ENCODE peak calls at places on chromosomes 5 and 9, in four cellular contexts. D is K562, F is endothelial cell of umbilical vein, P is HepG2. O is an unnamed sample.

GRCh38 chr5:149940077-149940574 is 4.5 kb downstream of the PDE6A start:
- DNase-seq in D (no peak), P (no peak), F (no peak), O (no peak)

GRCh38 chr5:90878549-90879196 is 320.1 kb downstream of the ADGRV1 start:
- DNase-seq in F (peak), P (no peak), D (no peak), O (no peak)

GRCh38 chr9:93039976-93040375 is 18.5 kb upstream of the SUSD3 start:
- DNase-seq in P (no peak), D (no peak), F (no peak), O (no peak)

GRCh38 chr5:137575847-137576246 is 76.7 kb upstream of the SPOCK1 start:
- DNase-seq in F (peak), D (no peak), P (no peak), O (no peak)

GRCh38 chr9:93123561-93124283 is 10.3 kb downstream of the NINJ1 start:
- DNase-seq in F (no peak), D (no peak), P (no peak), O (no peak)

GRCh38 chr5:178163772-178164735 is 10.4 kb upstream of the NHP2 start:
- DNase-seq in F (peak), D (peak), P (peak), O (peak)

GRCh38 chr5:134432677-134433359 is 21.1 kb upstream of the CDKN2AIPNL start:
- DNase-seq in F (no peak), P (no peak), D (no peak), O (no peak)

GRCh38 chr9:5442400-5443011 is 4.8 kb upstream of the PLGRKT start:
- DNase-seq in P (peak), F (peak), D (peak), O (peak)

GRCh38 chr5:135881244-135881643 is 14.4 kb downstream of the IL9 start:
- DNase-seq in D (no peak), F (no peak), P (no peak), O (no peak)

GRCh38 chr9:95772320-95773060 is 103.0 kb upstream of the ERCC6L2 start:
- DNase-seq in D (no peak), F (no peak), P (peak), O (no peak)

GRCh38 chr9:114225534-114226288 is 70.4 kb downstream of the COL27A1 start:
- DNase-seq in D (no peak), P (no peak), F (peak), O (no peak)

GRCh38 chr9:74056023-74056422 is 441.1 kb upstream of the RORB start:
- DNase-seq in F (no peak), D (no peak), P (no peak), O (no peak)

GRCh38 chr5:45089870-45090269 is 281.1 kb downstream of the MRPS30 start:
- DNase-seq in P (no peak), D (no peak), F (no peak), O (no peak)

GRCh38 chr9:116389546-116390305 is 236.1 kb downstream of the PAPPA start:
- DNase-seq in F (no peak), D (no peak), P (no peak), O (no peak)

GRCh38 chr5:10456583-10457562 is 15.2 kb downstream of the ROPN1L start:
- DNase-seq in P (no peak), F (peak), D (no peak), O (no peak)

GRCh38 chr5:134647750-134648424 is 698 bp upstream of the SEC24A start:
- DNase-seq in D (no peak), P (peak), F (no peak), O (no peak)

GRCh38 chr9:130955947-130956621 is 17.0 kb upstream of the FIBCD1 start:
- DNase-seq in P (no peak), F (no peak), D (peak), O (no peak)

GRCh38 chr5:159886312-159886711 is 30.0 kb upstream of the ADRA1B start:
- DNase-seq in D (no peak), P (no peak), F (no peak), O (no peak)

GRCh38 chr9:94990897-94991561 is 264.5 kb downstream of the AOPEP start:
- DNase-seq in F (no peak), P (peak), D (no peak), O (peak)

GRCh38 chr9:107827304-107827703 is 337.7 kb upstream of the KLF4 start:
- DNase-seq in F (no peak), D (no peak), P (no peak), O (no peak)

GRCh38 chr9:137589441-137590122 is 730 bp downstream of the ZMYND19 start:
- DNase-seq in F (peak), P (no peak), D (peak), O (no peak)

GRCh38 chr5:179244051-179244450 is 101.2 kb downstream of the ADAMTS2 start:
- DNase-seq in P (no peak), D (no peak), F (no peak), O (no peak)

GRCh38 chr9:100598641-100599145 is 20.8 kb downstream of the CAVIN4 start:
- DNase-seq in F (peak), D (peak), P (peak), O (peak)

GRCh38 chr5:132812949-132813598 is at the start of gene SOWAHA:
- DNase-seq in F (no peak), P (no peak), D (no peak), O (no peak)

GRCh38 chr5:135465391-135466122 is 13.4 kb upstream of the TIFAB start:
- DNase-seq in F (no peak), D (no peak), P (no peak), O (no peak)

GRCh38 chr9:89410709-89411111 is 87.2 kb downstream of the SEMA4D start:
- DNase-seq in P (no peak), D (no peak), F (no peak), O (no peak)

DNA sequence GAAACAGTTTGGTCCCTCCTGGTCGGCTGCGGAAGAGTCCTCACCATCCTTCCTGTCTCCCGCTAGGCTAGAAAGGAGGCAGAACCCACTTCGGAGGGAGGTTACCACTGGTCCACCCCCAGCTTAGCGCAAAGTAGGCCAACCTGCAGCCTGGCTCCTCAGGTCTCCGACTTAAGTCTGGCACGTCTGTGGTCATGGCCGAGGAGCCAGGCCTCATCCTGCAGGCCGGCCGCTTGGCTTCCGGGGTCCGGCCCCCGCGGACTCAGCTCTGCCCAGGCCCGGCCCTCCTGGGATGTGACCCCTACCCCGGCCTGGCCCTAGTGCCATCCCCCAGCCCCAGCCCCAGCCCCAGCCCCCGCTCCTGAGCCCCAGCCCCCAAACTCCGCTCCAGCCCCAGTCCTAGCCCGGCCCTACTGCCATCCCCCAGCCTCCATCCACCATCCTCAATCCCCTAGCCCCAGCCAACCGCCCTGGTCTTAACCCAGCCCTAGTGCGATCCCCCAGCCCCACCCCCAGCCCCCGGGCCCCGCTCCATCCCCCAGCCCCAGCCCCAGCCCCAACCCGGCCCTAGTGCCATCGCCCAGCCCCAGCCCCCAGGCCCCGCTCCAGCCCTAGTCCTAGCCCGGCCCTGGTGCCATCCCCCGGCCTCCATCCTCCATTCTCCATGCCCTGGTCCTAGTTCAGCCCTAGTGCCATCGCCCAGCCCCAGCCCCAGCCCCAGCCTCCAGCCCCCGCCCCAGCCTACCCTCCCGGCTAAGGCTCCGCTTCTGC is 588 bp downstream of the TOR1A start:
- DNase-seq in F (peak), D (peak), P (no peak), O (peak)
- TF ChIP-seq MYC in F (no peak), D (no peak), P (peak), O (no peak)

DNA sequence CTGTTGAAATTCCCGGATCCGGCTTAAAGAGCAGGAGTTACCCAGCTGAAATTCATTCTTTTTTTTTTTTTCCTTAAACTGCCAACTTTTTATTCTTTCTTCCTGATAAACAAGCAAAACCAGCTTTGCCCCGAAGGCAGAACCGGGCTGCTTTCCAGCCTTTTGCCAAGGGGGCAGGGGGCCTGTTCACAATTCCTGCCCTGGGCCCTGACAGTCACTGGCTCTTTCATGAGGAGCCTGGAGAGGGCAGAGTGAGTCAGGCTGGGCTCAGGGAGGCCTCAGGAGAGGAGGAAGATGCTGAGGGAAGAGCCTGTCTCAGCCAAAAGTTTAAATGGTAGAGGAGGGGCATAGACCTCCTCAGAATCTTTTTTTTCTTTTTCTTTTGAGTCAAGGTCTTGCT is 4.8 kb downstream of the GLIPR2 start:
- DNase-seq in P (no peak), F (no peak), D (no peak), O (peak)
- TF ChIP-seq JUN in P (no peak), F (no peak), D (no peak), O (no peak)

GRCh38 chr5:61675015-61675692 is 343.1 kb downstream of the ZSWIM6 start:
- DNase-seq in F (no peak), D (no peak), P (peak), O (no peak)
- TF ChIP-seq MYC in F (no peak), D (no peak), P (no peak), O (no peak)

DNA sequence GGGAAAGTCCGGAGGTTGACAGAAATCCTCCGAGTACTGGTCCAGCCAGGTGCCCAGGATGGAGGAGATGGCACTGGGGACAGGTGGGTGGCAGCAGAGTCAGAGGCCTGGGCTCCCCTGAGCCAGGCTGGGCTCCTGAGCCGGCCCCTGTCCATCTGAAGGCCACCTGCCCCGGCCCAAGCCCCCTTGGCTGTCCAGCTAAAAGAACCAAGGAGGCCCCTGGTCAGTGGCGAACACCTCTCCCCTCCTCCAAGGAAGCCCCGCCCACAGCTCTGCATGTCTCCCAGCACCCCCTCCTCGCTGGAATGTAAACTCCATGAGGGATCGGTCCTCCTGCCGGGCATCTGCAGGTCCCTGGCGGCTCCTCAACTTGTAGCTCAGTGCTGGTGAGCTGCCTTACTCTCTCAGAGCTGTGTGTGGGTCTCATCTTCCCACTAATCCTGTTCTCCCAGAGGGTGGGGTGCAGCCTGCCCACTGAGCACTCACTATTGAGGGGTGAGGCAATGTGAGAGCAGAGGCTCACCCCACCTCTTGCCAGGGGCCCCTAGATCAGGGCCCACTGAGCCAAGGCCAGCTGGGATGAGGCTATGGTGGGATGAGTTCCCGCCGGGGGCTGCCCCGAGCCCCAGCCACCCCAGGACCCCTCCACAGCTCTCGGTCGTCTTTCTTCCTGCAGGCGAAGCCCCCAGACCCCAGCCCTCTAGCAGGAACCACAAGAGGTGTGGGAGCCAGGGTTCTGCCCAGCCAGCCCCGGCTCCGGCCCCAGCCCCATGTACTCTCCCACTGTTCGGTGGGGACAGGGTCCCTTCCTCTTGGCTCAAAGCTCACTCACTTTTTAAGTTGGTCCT is 12.0 kb downstream of the RALGDS start:
- DNase-seq in D (no peak), P (no peak), F (no peak), O (no peak)
- TF ChIP-seq JUN in D (no peak), P (no peak), F (no peak), O (no peak)

DNA sequence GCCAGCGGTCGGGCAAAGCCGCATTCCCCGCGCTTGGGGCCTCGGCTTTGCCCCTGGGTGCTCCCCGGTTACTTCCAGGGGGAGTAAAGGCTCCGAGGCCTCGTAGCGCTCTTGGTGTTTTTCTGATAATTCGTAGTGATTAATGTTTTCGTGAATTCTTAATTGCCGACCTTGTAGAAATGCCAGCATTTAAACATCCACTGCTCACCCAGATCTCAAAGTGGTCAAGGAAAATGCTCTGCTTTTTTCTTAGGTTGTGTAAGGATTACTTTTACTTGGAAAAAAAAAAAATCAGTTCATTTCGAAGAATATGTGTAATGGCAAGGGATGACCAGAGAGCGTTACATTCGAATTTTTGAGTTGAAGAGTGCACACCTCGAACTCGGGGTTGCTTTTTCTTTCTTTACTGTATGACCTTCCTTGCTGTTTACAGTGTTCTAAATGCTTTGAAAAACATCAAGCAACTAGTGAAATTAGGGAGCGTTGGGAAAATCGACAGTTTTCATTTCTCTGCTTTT is 731 bp upstream of the TUT7 start:
- DNase-seq in D (no peak), P (peak), F (no peak), O (no peak)
- TF ChIP-seq MYC in D (no peak), P (no peak), F (no peak), O (no peak)

GRCh38 chr5:130104895-130105684 is 200.8 kb downstream of the CHSY3 start:
- DNase-seq in D (no peak), F (no peak), P (no peak), O (no peak)

GRCh38 chr5:130109152-130109551 is 204.9 kb downstream of the CHSY3 start:
- DNase-seq in P (peak), F (peak), D (no peak), O (peak)

GRCh38 chr5:130112246-130112645 is 208.0 kb downstream of the CHSY3 start:
- DNase-seq in F (no peak), D (no peak), P (no peak), O (no peak)

GRCh38 chr5:130111723-130112122 is 207.5 kb downstream of the CHSY3 start:
- DNase-seq in P (no peak), F (no peak), D (no peak), O (no peak)

DNA sequence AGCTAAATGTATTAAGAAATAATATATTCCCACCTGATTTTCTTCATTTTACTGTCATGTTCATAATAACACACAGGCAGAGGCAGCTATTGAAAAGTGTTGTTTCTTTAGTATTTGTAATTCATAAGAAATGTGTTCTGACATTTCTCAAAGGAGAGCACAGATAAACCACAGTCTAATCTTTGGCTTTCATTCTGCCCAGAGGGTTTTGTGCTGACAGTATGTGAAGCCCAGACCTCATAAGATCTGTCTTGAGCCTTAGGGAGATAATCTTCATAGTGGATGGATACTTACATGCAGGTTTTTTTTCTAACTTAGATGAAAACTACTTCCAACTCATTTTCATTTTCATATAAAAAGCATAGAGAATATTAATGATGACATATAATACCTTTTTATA is 206.1 kb downstream of the CHSY3 start:
- DNase-seq in F (no peak), D (no peak), P (no peak), O (no peak)
- TF ChIP-seq JUN in F (no peak), D (no peak), P (no peak), O (no peak)

DNA sequence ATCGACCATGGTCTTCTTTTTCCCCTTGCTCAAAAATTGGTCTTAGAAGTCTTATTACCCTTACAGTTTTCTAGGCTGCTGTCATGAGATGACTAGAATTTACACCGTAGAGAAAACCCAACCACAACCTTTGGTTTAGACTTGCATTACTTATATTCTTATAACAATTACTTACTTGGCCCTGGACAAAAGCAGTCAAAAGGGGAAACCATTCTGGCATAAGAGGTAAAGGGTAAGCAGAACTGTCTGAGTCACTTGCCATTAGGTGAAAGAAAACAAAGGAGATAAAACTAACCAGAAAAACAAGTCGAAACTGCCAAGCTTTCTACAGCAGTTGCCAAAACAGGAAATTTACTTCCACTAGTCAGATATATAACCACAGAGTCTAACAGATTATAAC is 17.9 kb downstream of the TMEM245 start:
- DNase-seq in P (no peak), F (peak), D (no peak), O (peak)
- TF ChIP-seq MYC in P (no peak), F (no peak), D (no peak), O (no peak)

GRCh38 chr5:54985301-54986268 is at the start of gene ESM1:
- DNase-seq in D (no peak), P (no peak), F (peak), O (no peak)
- TF ChIP-seq JUN in D (no peak), P (no peak), F (peak), O (no peak)